ENCODE peak calls at places on chromosomes 4 and X, in nine cellular contexts. X is nephron progenitor cell, P is HL-60, Q is fibroblast of mammary gland, R is psoas muscle, Y is GM12865, V is fibroblast of lung, J is activated B cell treated with CpG ODN at 0.5 μM for 24 hours, T is GM06990. G is an unnamed sample.

GRCh38 chr4:88177981-88178632 is 19.7 kb upstream of the ABCG2 start:
- DNase-seq in X (no peak), P (peak; percentile 90), Q (peak; percentile 65), R (no peak), Y (peak; percentile 21), V (peak; percentile 91), J (no peak), T (no peak), G (no peak)

GRCh38 chr4:74364649-74365491 is at the start of gene EREG:
- DNase-seq in X (peak; percentile 76), P (peak; percentile 16), Q (peak; percentile 66), R (no peak), Y (peak; percentile 29), V (peak; percentile 68), J (peak; percentile 25), T (peak; percentile 7), G (peak; percentile 31)

GRCh38 chr4:2745516-2745915 is 10.6 kb downstream of the TNIP2 start:
- DNase-seq in X (no peak), P (no peak), Q (no peak), R (no peak), Y (no peak), V (no peak), J (no peak), T (no peak), G (no peak)

GRCh38 chrX:15143050-15143824 is 126.6 kb downstream of the ASB9 start:
- DNase-seq in X (peak; percentile 46), P (peak; percentile 26), Q (peak; percentile 42), R (no peak), Y (peak; percentile 49), V (peak; percentile 30), J (no peak), T (no peak), G (no peak)

GRCh38 chrX:17597836-17598434 is 139.4 kb upstream of the SCML1 start:
- DNase-seq in X (no peak), P (no peak), Q (peak; percentile 33), R (peak; percentile 78), Y (no peak), V (peak; percentile 58), J (no peak), T (no peak), G (peak; percentile 55)

GRCh38 chrX:71067079-71067478 is 1.1 kb downstream of the SNX12 start:
- DNase-seq in X (no peak), P (no peak), Q (no peak), R (no peak), Y (no peak), V (no peak), J (no peak), T (no peak), G (no peak)

GRCh38 chr4:113411496-113411938 is 350.0 kb downstream of the CAMK2D start:
- DNase-seq in X (no peak), P (no peak), Q (peak; percentile 96), R (no peak), Y (no peak), V (peak; percentile 95), J (no peak), T (no peak), G (no peak)

GRCh38 chr4:83490876-83491450 is 6.1 kb upstream of the ABRAXAS1 start:
- DNase-seq in X (no peak), P (peak; percentile 35), Q (peak; percentile 34), R (no peak), Y (peak; percentile 41), V (peak; percentile 24), J (no peak), T (no peak), G (no peak)

GRCh38 chr4:77817304-77818076 is 1.7 kb downstream of the CNOT6L start:
- DNase-seq in X (no peak), P (peak; percentile 16), Q (peak; percentile 28), R (no peak), Y (peak; percentile 37), V (peak; percentile 43), J (no peak), T (no peak), G (no peak)

GRCh38 chr4:145130788-145131398 is 32.8 kb downstream of the ABCE1 start:
- DNase-seq in X (no peak), P (no peak), Q (peak; percentile 81), R (no peak), Y (no peak), V (peak; percentile 96), J (no peak), T (no peak), G (no peak)

GRCh38 chr4:113312529-113312928 is 263.1 kb downstream of the ANK2 start:
- DNase-seq in X (no peak), P (no peak), Q (no peak), R (no peak), Y (no peak), V (no peak), J (no peak), T (no peak), G (no peak)

GRCh38 chr4:76177709-76178108 is 29.5 kb upstream of the NUP54 start:
- DNase-seq in X (no peak), P (no peak), Q (no peak), R (no peak), Y (no peak), V (no peak), J (no peak), T (no peak), G (no peak)

GRCh38 chrX:117969337-117969736 is 147.3 kb downstream of the KLHL13 start:
- DNase-seq in X (no peak), P (no peak), Q (no peak), R (no peak), Y (no peak), V (no peak), J (no peak), T (no peak), G (no peak)

GRCh38 chrX:18769812-18770573 is 62.5 kb downstream of the PPEF1 start:
- DNase-seq in X (no peak), P (no peak), Q (peak; percentile 16), R (no peak), Y (no peak), V (peak; percentile 4), J (no peak), T (no peak), G (no peak)

DNA sequence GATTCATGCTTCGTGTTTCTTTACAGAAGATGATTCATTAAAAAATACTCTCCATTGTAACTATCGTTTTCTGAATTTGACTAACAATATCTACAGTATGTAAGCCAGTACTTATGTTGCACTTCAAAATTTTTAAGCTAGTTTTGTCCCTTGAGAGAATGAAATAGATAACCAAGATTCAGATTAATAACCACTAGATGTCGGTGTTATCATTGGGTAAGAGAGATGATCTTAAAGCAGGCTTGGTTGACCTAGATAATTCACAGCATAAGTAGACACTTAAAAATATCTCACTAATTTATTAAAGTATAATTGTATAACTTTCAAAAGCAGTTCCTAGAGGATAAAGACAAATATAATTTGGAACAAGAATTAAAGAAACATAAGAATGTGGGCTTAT is 430.9 kb downstream of the C4orf33 start:
- DNase-seq in X (no peak), P (no peak), Q (peak; percentile 43), R (no peak), Y (no peak), V (no peak), J (no peak), T (no peak), G (no peak)
- TF ChIP-seq CTCF in X (no peak), P (peak; percentile 33), Q (peak; percentile 22), R (peak; percentile 39), Y (peak; percentile 11), V (no peak), J (no peak), T (no peak), G (no peak)

GRCh38 chr4:132227349-132228165 is 921.5 kb upstream of the PCDH10 start:
- DNase-seq in X (peak; percentile 61), P (peak; percentile 6), Q (peak; percentile 25), R (no peak), Y (peak; percentile 35), V (peak; percentile 43), J (no peak), T (no peak), G (peak; percentile 32)
- TF ChIP-seq CTCF in X (peak; percentile 55), P (no peak), Q (peak; percentile 40), R (no peak), Y (peak; percentile 44), V (peak; percentile 53), J (no peak), T (peak; percentile 7), G (peak; percentile 34)

GRCh38 chrX:103811858-103812257 is 20.2 kb downstream of the RAB9B start:
- DNase-seq in X (no peak), P (no peak), Q (no peak), R (no peak), Y (no peak), V (no peak), J (no peak), T (no peak), G (no peak)

GRCh38 chrX:103818844-103819243 is 13.2 kb downstream of the RAB9B start:
- DNase-seq in X (no peak), P (no peak), Q (peak; percentile 31), R (no peak), Y (no peak), V (no peak), J (no peak), T (no peak), G (no peak)

GRCh38 chrX:103817502-103817901 is 14.6 kb downstream of the RAB9B start:
- DNase-seq in X (peak; percentile 25), P (peak; percentile 44), Q (peak; percentile 56), R (no peak), Y (peak; percentile 51), V (no peak), J (no peak), T (no peak), G (no peak)
- TF ChIP-seq CTCF in X (peak; percentile 77), P (no peak), Q (peak; percentile 69), R (peak; percentile 82), Y (peak; percentile 26), V (peak; percentile 35), J (no peak), T (peak; percentile 50), G (peak; percentile 93)

GRCh38 chrX:39161856-39162255 is 360.6 kb downstream of the MID1IP1 start:
- DNase-seq in X (no peak), P (no peak), Q (no peak), R (no peak), Y (no peak), V (no peak), J (no peak), T (no peak), G (no peak)

GRCh38 chrX:39163585-39163984 is 362.3 kb downstream of the MID1IP1 start:
- DNase-seq in X (no peak), P (no peak), Q (no peak), R (no peak), Y (no peak), V (peak; percentile 6), J (no peak), T (no peak), G (no peak)

GRCh38 chrX:39165185-39165584 is 363.9 kb downstream of the MID1IP1 start:
- DNase-seq in X (no peak), P (no peak), Q (no peak), R (no peak), Y (no peak), V (no peak), J (no peak), T (no peak), G (no peak)

GRCh38 chrX:39164212-39164611 is 363.0 kb downstream of the MID1IP1 start:
- DNase-seq in X (no peak), P (no peak), Q (no peak), R (no peak), Y (no peak), V (no peak), J (no peak), T (no peak), G (no peak)

DNA sequence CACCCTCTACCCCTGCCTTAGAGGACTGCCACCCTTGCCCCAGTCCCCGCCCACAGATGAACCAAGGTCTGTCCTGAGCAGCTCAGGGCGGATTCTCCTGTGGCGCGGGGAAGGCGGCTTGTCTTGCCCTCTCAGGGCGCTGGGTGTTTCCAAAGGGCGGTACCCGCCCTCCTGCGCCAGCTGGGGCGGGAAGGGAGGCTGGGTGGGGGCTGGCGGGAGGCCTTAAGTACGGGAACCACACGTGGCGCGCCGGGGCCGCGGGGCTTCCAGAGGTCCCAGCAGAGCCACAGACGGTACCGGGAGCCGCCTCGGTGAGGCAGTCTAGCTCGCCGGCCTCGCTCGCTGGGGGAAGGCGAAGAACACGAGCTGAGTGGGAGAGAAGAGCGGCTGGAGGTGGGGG is 361.1 kb downstream of the MID1IP1 start:
- DNase-seq in X (peak; percentile 46), P (no peak), Q (no peak), R (peak; percentile 60), Y (peak; percentile 12), V (no peak), J (no peak), T (no peak), G (no peak)
- TF ChIP-seq CTCF in X (peak; percentile 19), P (no peak), Q (no peak), R (peak; percentile 11), Y (peak; percentile 5), V (no peak), J (no peak), T (no peak), G (no peak)